ENCODE peak calls at places on chromosomes 12 and 14, in seven cellular contexts. I, U, W, P, O, T and S are unnamed samples.

GRCh38 chr12:26435005-26435404 is 239.6 kb downstream of the SSPN start:
- DNase-seq in W (no peak), I (no peak), U (no peak), O (no peak), T (no peak), P (no peak), S (no peak)

GRCh38 chr12:75438052-75438754 is 42.4 kb upstream of the GLIPR1 start:
- DNase-seq in I (no peak), O (no peak), P (no peak), W (peak), T (no peak), U (no peak), S (peak)

GRCh38 chr12:59699408-59700144 is 103.7 kb downstream of the SLC16A7 start:
- DNase-seq in O (no peak), W (peak), T (no peak), I (no peak), U (no peak), P (no peak), S (no peak)

GRCh38 chr12:103771466-103771865 is 69.6 kb downstream of the NT5DC3 start:
- DNase-seq in I (no peak), U (peak), T (peak), O (no peak), W (peak), P (no peak), S (peak)

GRCh38 chr12:114401346-114402320 is 4.3 kb downstream of the TBX5 start:
- DNase-seq in U (no peak), T (no peak), O (no peak), I (no peak), W (no peak), P (no peak), S (no peak)

GRCh38 chr12:26369588-26369987 is 174.2 kb downstream of the SSPN start:
- DNase-seq in O (no peak), I (no peak), T (no peak), U (no peak), P (no peak), W (peak), S (no peak)

GRCh38 chr12:9742665-9743064 is 9.8 kb upstream of the CLECL1 start:
- DNase-seq in O (no peak), T (no peak), U (no peak), P (no peak), W (no peak), I (no peak), S (peak)

GRCh38 chr12:87117516-87117915 is 861.3 kb upstream of the MGAT4C start:
- DNase-seq in U (no peak), P (no peak), W (no peak), T (no peak), O (no peak), I (no peak), S (no peak)

GRCh38 chr12:110117948-110118685 is 6.0 kb upstream of the IFT81 start:
- DNase-seq in U (no peak), O (no peak), I (no peak), P (peak), T (no peak), W (no peak), S (no peak)

GRCh38 chr12:54417712-54418440 is 1.2 kb downstream of the ITGA5 start:
- DNase-seq in P (no peak), I (no peak), U (no peak), O (no peak), W (no peak), T (peak), S (peak)

GRCh38 chr14:54564799-54565235 is 2.1 kb upstream of the SAMD4A start:
- DNase-seq in U (no peak), I (no peak), P (no peak), T (peak), O (peak), W (peak), S (no peak)

GRCh38 chr12:8572507-8572906 is 31.8 kb upstream of the CLEC4E start:
- DNase-seq in T (no peak), I (no peak), U (no peak), O (no peak), W (no peak), P (no peak), S (no peak)